ENCODE peak calls at places on chromosome 15, in ten cellular contexts. M is GM12878, F is AG04449, G is sigmoid colon, Q is lower lobe of right lung, W is OCI-LY7, A is psoas muscle, N is ovary, X is breast epithelium, Y is foreskin fibroblast. D is an unnamed sample.

GRCh38 chr15:76840830-76841460 is 64.2 kb downstream of the SCAPER start:
- DNase-seq in G (no peak), A (no peak), N (no peak), X (no peak), W (peak), M (no peak), Q (no peak), F (no peak), Y (peak), D (no peak)

GRCh38 chr15:75693501-75694240 is 19.0 kb downstream of the CSPG4 start:
- DNase-seq in Y (peak), Q (no peak), A (no peak), X (no peak), M (no peak), F (no peak), W (no peak), N (no peak), G (no peak), D (no peak)

GRCh38 chr15:78828930-78829329 is 17.7 kb upstream of the ADAMTS7 start:
- DNase-seq in Y (no peak), N (no peak), X (no peak), W (no peak), Q (no peak), M (no peak), A (no peak), G (no peak), F (no peak), D (no peak)

GRCh38 chr15:50256188-50257041 is 9.1 kb downstream of the HDC start:
- DNase-seq in M (no peak), A (no peak), Y (peak), Q (no peak), F (peak), N (no peak), X (no peak), W (no peak), G (no peak), D (no peak)

GRCh38 chr15:88477885-88478284 is 10.4 kb downstream of the MRPS11 start:
- DNase-seq in Q (no peak), M (no peak), F (no peak), Y (no peak), N (no peak), X (no peak), A (no peak), W (no peak), G (no peak), D (no peak)

GRCh38 chr15:63439536-63440264 is 58.1 kb upstream of the CA12 start:
- DNase-seq in Q (no peak), X (no peak), F (no peak), Y (peak), M (no peak), N (no peak), A (no peak), W (no peak), G (no peak), D (no peak)

GRCh38 chr15:62977952-62978811 is 64.4 kb upstream of the TPM1 start:
- DNase-seq in F (peak), Y (peak), W (no peak), M (no peak), G (no peak), X (no peak), N (no peak), Q (no peak), A (no peak), D (no peak)

GRCh38 chr15:76199106-76200082 is 111.9 kb downstream of the ETFA start:
- DNase-seq in N (peak), X (peak), M (no peak), W (no peak), Y (peak), F (no peak), G (peak), A (peak), Q (no peak), D (no peak)

GRCh38 chr15:48393650-48394049 is 62.4 kb downstream of the DUT start:
- DNase-seq in N (no peak), W (no peak), M (no peak), A (peak), F (no peak), Q (peak), X (no peak), G (no peak), Y (peak), D (no peak)

GRCh38 chr15:89759835-89760234 is 8.8 kb upstream of the MESP1 start:
- DNase-seq in A (no peak), Q (no peak), F (no peak), X (no peak), W (no peak), G (no peak), Y (no peak), M (no peak), N (no peak), D (no peak)

GRCh38 chr15:56732881-56733130 is 503 bp downstream of the ZNF280D start:
- DNase-seq in W (no peak), A (no peak), N (peak), M (no peak), X (no peak), G (no peak), Y (no peak), F (no peak), Q (no peak), D (no peak)

GRCh38 chr15:91982401-91982800 is 128.9 kb downstream of the SLCO3A1 start:
- DNase-seq in X (no peak), M (no peak), Y (no peak), N (no peak), A (no peak), F (no peak), G (no peak), Q (no peak), W (peak), D (no peak)

GRCh38 chr15:99446565-99447496 is 119.0 kb upstream of the MEF2A start:
- DNase-seq in W (no peak), G (peak), Y (no peak), X (no peak), Q (no peak), A (no peak), F (no peak), M (no peak), N (no peak), D (no peak)

GRCh38 chr15:99963096-99963825 is 230.0 kb upstream of the LYSMD4 start:
- DNase-seq in X (peak), Q (no peak), A (no peak), N (peak), G (peak), Y (peak), F (no peak), W (no peak), M (no peak), D (no peak)

GRCh38 chr15:41805711-41806110 is 22.2 kb upstream of the JMJD7 start:
- DNase-seq in X (no peak), W (no peak), G (peak), Q (no peak), N (no peak), A (no peak), Y (no peak), M (no peak), F (no peak), D (no peak)

GRCh38 chr15:60392601-60392985 is 5.2 kb downstream of the ANXA2 start:
- DNase-seq in M (no peak), A (no peak), Y (peak), X (no peak), W (no peak), F (no peak), G (no peak), N (no peak), Q (no peak), D (no peak)

GRCh38 chr15:60096157-60096556 is 92.0 kb downstream of the FOXB1 start:
- DNase-seq in M (no peak), F (no peak), N (no peak), Q (no peak), W (no peak), G (no peak), Y (peak), A (no peak), X (no peak), D (no peak)

GRCh38 chr15:90686435-90687218 is 30.5 kb upstream of the BLM start:
- DNase-seq in N (no peak), M (peak), G (no peak), Y (no peak), Q (no peak), X (no peak), F (no peak), W (no peak), A (no peak), D (no peak)

GRCh38 chr15:71443538-71443937 is 328.3 kb downstream of the THSD4 start:
- DNase-seq in A (peak), M (no peak), G (no peak), W (peak), Y (peak), X (peak), Q (peak), N (peak), F (no peak), D (no peak)

GRCh38 chr15:41928637-41929620 is 35.1 kb upstream of the SPTBN5 start:
- DNase-seq in X (no peak), G (no peak), F (no peak), Q (peak), W (no peak), N (no peak), Y (peak), M (peak), A (peak), D (no peak)

GRCh38 chr15:23467110-23467600 is 20.1 kb upstream of the GOLGA6L2 start:
- DNase-seq in G (no peak), X (no peak), Q (no peak), A (no peak), Y (peak), M (no peak), W (peak), N (no peak), F (no peak), D (no peak)

GRCh38 chr15:35427091-35427490 is 118.9 kb downstream of the DPH6 start:
- DNase-seq in A (no peak), X (no peak), Q (no peak), F (no peak), N (no peak), Y (peak), M (no peak), W (no peak), G (no peak), D (no peak)

GRCh38 chr15:85380860-85381535 is 595 bp downstream of the AKAP13 start:
- DNase-seq in A (peak), M (no peak), G (peak), Y (peak), W (peak), X (peak), F (no peak), N (no peak), Q (peak), D (peak)

DNA sequence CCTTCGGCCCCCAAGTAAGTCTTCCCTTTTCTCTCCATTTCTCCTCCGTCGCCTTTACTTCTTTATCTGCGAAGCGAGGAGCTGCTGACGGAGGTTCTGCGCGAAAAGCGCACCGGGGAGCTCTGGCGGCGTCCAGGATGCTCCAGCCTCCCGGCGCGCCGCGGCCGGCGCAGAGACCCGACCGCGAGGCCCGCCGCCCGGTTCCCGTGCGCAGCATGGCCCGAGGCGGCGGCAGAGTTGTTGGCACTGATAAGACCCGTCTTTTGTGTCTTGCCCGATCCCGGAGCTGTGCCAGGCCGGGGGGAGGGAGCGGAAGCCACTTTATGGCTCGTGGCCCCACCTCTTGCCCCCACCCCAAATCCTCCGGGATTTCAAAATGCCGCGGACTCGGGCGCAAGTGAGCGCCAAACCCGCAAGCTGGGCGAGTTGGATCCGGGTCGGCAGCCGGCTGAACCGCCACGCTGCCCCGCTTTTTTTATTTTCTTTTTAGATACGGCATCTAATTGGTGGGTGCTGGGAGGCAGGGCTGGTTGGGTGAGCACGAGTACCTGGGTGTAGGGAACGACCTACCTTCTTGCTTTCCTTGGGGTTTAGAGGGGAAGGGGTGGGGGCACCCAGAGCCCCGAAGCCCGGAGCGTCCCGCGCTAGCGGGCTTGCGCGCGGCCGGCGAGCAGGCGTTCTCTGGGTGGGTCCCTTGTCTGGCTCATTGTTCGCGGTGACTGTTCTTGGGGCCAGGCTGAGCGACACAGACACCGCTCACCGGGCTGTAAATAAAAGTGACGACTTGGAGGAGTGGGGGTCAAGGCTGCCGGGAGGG is 532.7 kb upstream of the SEMA6D start:
- DNase-seq in W (no peak), X (no peak), Q (no peak), A (no peak), N (no peak), G (peak), F (no peak), Y (peak), M (no peak), D (no peak)
- H3K4me3 ChIP-seq in W (no peak), X (peak), Q (peak), A (peak), N (peak), G (peak), F (peak), Y (peak), M (no peak), D (no peak)

GRCh38 chr15:97525809-97526208 is 434.7 kb upstream of the ARRDC4 start:
- DNase-seq in G (no peak), M (no peak), X (no peak), N (no peak), Y (no peak), F (no peak), W (no peak), Q (no peak), A (no peak), D (no peak)

GRCh38 chr15:97520689-97521088 is 439.8 kb upstream of the ARRDC4 start:
- DNase-seq in M (no peak), X (no peak), F (no peak), G (no peak), W (no peak), Q (no peak), N (no peak), A (no peak), Y (no peak), D (no peak)

GRCh38 chr15:97521390-97521789 is 439.1 kb upstream of the ARRDC4 start:
- DNase-seq in N (no peak), W (no peak), F (no peak), G (no peak), Q (no peak), M (no peak), X (no peak), A (no peak), Y (peak), D (no peak)

GRCh38 chr15:97521894-97522293 is 438.6 kb upstream of the ARRDC4 start:
- DNase-seq in F (no peak), Y (peak), W (no peak), A (peak), G (peak), X (no peak), M (no peak), N (no peak), Q (no peak), D (no peak)

GRCh38 chr15:97522362-97522761 is 438.1 kb upstream of the ARRDC4 start:
- DNase-seq in N (no peak), A (peak), F (no peak), M (no peak), X (no peak), W (no peak), Q (no peak), Y (peak), G (peak), D (no peak)
- H3K4me3 ChIP-seq in N (no peak), A (peak), F (no peak), M (no peak), X (no peak), W (no peak), Q (no peak), Y (no peak), G (peak), D (no peak)

GRCh38 chr15:82393671-82394070 is 35.9 kb upstream of the GOLGA6L9 start:
- DNase-seq in Q (no peak), N (no peak), W (no peak), Y (peak), G (no peak), X (no peak), F (peak), M (no peak), A (no peak), D (no peak)
- H3K4me3 ChIP-seq in Q (no peak), N (no peak), W (no peak), Y (no peak), G (no peak), X (no peak), F (no peak), M (no peak), A (no peak), D (no peak)

GRCh38 chr15:80778621-80778963 is 578 bp upstream of the CEMIP start:
- DNase-seq in Q (no peak), Y (no peak), M (no peak), N (no peak), G (no peak), X (no peak), W (no peak), F (no peak), A (no peak), D (no peak)

GRCh38 chr15:80779658-80780415 is 667 bp downstream of the CEMIP start:
- DNase-seq in N (no peak), M (no peak), W (no peak), G (no peak), Q (no peak), Y (peak), F (no peak), X (no peak), A (peak), D (no peak)

GRCh38 chr15:80777836-80778620 is 1.1 kb upstream of the CEMIP start:
- DNase-seq in Y (no peak), Q (no peak), M (no peak), W (no peak), A (no peak), G (no peak), N (no peak), X (no peak), F (no peak), D (no peak)

GRCh38 chr15:80778964-80779657 is at the start of gene CEMIP:
- DNase-seq in G (peak), M (no peak), A (peak), N (peak), W (no peak), Y (peak), X (peak), Q (peak), F (peak), D (no peak)

GRCh38 chr15:80780416-80781221 is 1.4 kb downstream of the CEMIP start:
- DNase-seq in M (no peak), G (no peak), A (peak), N (peak), X (no peak), W (no peak), Q (peak), Y (peak), F (no peak), D (no peak)
- H3K4me3 ChIP-seq in M (no peak), G (peak), A (peak), N (no peak), X (peak), W (no peak), Q (peak), Y (peak), F (peak), D (no peak)

GRCh38 chr15:73628102-73628501 is 5.1 kb downstream of the NPTN start:
- DNase-seq in F (no peak), A (no peak), W (no peak), Q (no peak), X (no peak), Y (no peak), N (no peak), G (no peak), M (no peak), D (no peak)

GRCh38 chr15:73628976-73629854 is 4.0 kb downstream of the NPTN start:
- DNase-seq in F (no peak), M (no peak), Y (no peak), A (no peak), W (no peak), X (no peak), Q (no peak), N (no peak), G (no peak), D (no peak)

GRCh38 chr15:73631915-73632669 is 1.1 kb downstream of the NPTN start:
- DNase-seq in M (no peak), X (no peak), G (peak), A (no peak), N (peak), F (no peak), W (peak), Q (no peak), Y (peak), D (no peak)

GRCh38 chr15:73630796-73631471 is 2.3 kb downstream of the NPTN start:
- DNase-seq in M (no peak), N (no peak), G (no peak), F (no peak), Q (no peak), X (no peak), W (no peak), Y (no peak), A (no peak), D (no peak)

GRCh38 chr15:73630030-73630429 is 3.2 kb downstream of the NPTN start:
- DNase-seq in Q (no peak), G (no peak), Y (no peak), X (no peak), M (no peak), W (no peak), A (no peak), N (no peak), F (no peak), D (no peak)
- H3K4me3 ChIP-seq in Q (no peak), G (no peak), Y (no peak), X (no peak), M (peak), W (peak), A (no peak), N (no peak), F (no peak), D (no peak)

DNA sequence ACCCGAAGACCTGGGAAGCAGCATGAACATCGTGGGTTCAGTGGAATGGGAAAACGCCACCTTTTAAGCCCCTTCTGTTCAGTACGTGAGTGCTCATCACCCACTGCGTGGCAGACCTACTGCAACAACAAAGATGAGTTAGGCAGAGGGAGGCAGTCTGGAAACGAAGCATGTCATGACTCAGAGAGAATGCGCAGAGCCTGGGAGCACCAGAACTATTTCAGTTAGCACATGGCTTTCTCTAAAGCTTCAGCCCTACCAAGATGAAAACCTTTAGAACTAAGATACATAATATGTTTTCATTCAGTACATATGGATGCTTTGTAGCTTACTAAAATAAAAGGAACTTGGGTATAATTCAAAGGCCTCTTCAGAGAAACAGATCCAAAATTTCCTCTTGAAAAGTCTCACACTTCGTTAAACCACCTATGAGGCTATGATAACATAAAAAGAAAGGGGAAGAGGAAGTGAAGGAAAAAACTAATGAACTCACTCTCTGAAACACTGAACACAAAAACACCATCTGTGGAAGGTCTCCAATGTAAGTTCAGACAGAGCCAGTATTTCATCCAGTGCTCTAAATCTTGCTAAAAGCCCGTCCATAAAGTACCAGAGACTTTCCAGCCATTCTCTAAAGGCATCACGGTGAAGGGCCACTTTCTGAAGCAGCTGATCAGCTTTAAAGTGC is 140.1 kb downstream of the OCA2 start:
- DNase-seq in N (no peak), X (no peak), A (no peak), G (no peak), Q (no peak), Y (no peak), M (no peak), W (peak), F (no peak), D (no peak)
- H3K4me3 ChIP-seq in N (no peak), X (no peak), A (no peak), G (no peak), Q (no peak), Y (no peak), M (no peak), W (no peak), F (no peak), D (no peak)